ENCODE peak calls at places on chromosomes 16 and 17, in ten cellular contexts. R is MM.1S; G is GM06990; U is fibroblast of lung; F is colonic mucosa; P is fibroblast of mammary gland; A is HFFc6; L is CD4-positive, alpha-beta T cell; D is A549; X is nephron progenitor cell. I is an unnamed sample.

GRCh38 chr17:61405686-61406542 is 6.3 kb downstream of the TBX2 start:
- DNase-seq in R (no peak), G (no peak), U (peak; percentile 52), F (no peak), P (no peak), A (no peak), L (no peak), D (no peak), X (no peak), I (no peak)

GRCh38 chr16:66668777-66669444 is 27.6 kb downstream of the CMTM4 start:
- DNase-seq in R (no peak), G (no peak), U (no peak), F (no peak), P (peak; percentile 88), A (peak; percentile 70), L (no peak), D (no peak), X (no peak), I (no peak)

GRCh38 chr16:30491744-30492308 is 19.3 kb downstream of the ITGAL start:
- DNase-seq in R (no peak), G (no peak), U (peak; percentile 79), F (no peak), P (peak; percentile 80), A (peak; percentile 76), L (no peak), D (peak; percentile 80), X (no peak), I (peak; percentile 50)

GRCh38 chr17:69358688-69359596 is 32.0 kb upstream of the ABCA5 start:
- DNase-seq in R (peak; percentile 59), G (peak; percentile 9), U (no peak), F (no peak), P (no peak), A (no peak), L (no peak), D (peak; percentile 29), X (peak; percentile 10), I (peak; percentile 28)

GRCh38 chr16:10501016-10501607 is 79.3 kb downstream of the EMP2 start:
- DNase-seq in R (no peak), G (peak; percentile 29), U (no peak), F (no peak), P (no peak), A (no peak), L (no peak), D (no peak), X (no peak), I (no peak)

GRCh38 chr17:75130632-75131277 is 787 bp downstream of the NT5C start:
- DNase-seq in R (no peak), G (peak; percentile 62), U (peak; percentile 60), F (peak; percentile 60), P (peak; percentile 52), A (peak; percentile 31), L (no peak), D (peak; percentile 86), X (peak; percentile 67), I (peak; percentile 61)

GRCh38 chr16:46826618-46827017 is 4.4 kb downstream of the C16orf87 start:
- DNase-seq in R (no peak), G (no peak), U (peak; percentile 71), F (no peak), P (no peak), A (peak; percentile 4), L (no peak), D (no peak), X (no peak), I (no peak)

GRCh38 chr17:12395733-12396354 is 269.8 kb upstream of the MYOCD start:
- DNase-seq in R (no peak), G (no peak), U (no peak), F (peak; percentile 23), P (peak; percentile 42), A (peak; percentile 13), L (no peak), D (peak; percentile 61), X (peak; percentile 31), I (peak; percentile 6)

GRCh38 chr17:82399601-82400101 is 18.5 kb upstream of the HEXD start:
- DNase-seq in R (no peak), G (no peak), U (no peak), F (no peak), P (peak; percentile 66), A (no peak), L (no peak), D (no peak), X (no peak), I (no peak)

GRCh38 chr17:80696456-80696855 is 151.8 kb downstream of the RPTOR start:
- DNase-seq in R (no peak), G (no peak), U (no peak), F (no peak), P (no peak), A (no peak), L (no peak), D (no peak), X (no peak), I (no peak)

GRCh38 chr16:74199842-74200124 is 96.8 kb upstream of the PSMD7 start:
- DNase-seq in R (no peak), G (no peak), U (no peak), F (no peak), P (no peak), A (no peak), L (no peak), D (no peak), X (no peak), I (no peak)

GRCh38 chr16:74201561-74201960 is 95.1 kb upstream of the PSMD7 start:
- DNase-seq in R (no peak), G (no peak), U (no peak), F (no peak), P (peak; percentile 16), A (no peak), L (no peak), D (no peak), X (no peak), I (no peak)

DNA sequence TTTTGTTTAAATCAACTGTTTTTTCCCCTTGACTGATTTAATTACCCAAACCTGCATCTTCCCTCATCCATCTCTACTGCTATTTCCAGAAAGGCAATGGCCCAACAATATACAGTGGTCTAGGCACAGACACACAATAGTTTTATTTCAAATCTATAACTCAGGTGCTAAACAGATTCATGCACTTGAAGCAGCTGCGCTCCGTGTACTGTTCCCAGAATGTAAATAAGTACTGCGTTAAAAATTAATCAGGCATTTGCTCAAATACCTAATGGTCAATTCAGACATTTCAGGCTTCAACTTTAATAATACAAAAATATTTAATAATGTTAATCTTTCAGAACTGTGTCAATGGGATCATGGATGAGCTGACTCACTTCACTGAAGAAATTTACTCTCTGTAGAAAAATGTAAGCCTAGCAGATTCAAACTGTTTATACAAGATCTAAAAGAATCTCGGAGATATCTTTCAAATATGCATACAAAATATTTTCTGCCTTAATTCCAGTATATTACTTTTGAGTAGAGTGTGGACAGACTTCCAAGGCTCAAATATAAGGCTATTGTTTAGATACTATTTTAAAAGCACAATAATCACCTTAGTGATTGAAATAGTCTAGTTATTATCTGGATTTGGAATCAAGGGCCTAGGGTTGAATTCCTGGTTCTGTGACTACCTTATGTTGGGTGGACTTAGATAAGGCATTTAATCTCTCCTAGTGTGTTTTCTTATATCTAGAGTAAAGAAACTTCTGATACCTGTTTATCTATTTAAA is 97.4 kb upstream of the PSMD7 start:
- DNase-seq in R (no peak), G (no peak), U (no peak), F (no peak), P (no peak), A (no peak), L (no peak), D (no peak), X (no peak), I (no peak)
- TF ChIP-seq CTCF in R (no peak), G (no peak), U (no peak), F (no peak), P (no peak), A (no peak), L (no peak), D (no peak), X (no peak), I (no peak)

GRCh38 chr17:77374170-77374936 is 233.6 kb downstream of the SEC14L1 start:
- DNase-seq in R (no peak), G (peak; percentile 48), U (peak; percentile 93), F (peak; percentile 71), P (peak; percentile 82), A (peak; percentile 83), L (peak; percentile 63), D (no peak), X (peak; percentile 83), I (no peak)
- TF ChIP-seq CTCF in R (no peak), G (no peak), U (peak; percentile 36), F (no peak), P (peak; percentile 28), A (peak; percentile 64), L (peak; percentile 59), D (no peak), X (no peak), I (no peak)

GRCh38 chr17:48791128-48792032 is 25.6 kb downstream of the TTLL6 start:
- DNase-seq in R (peak; percentile 34), G (peak; percentile 51), U (peak; percentile 85), F (peak; percentile 95), P (peak; percentile 80), A (peak; percentile 76), L (no peak), D (peak; percentile 92), X (peak; percentile 80), I (peak; percentile 95)
- TF ChIP-seq CTCF in R (peak; percentile 74), G (peak; percentile 75), U (peak; percentile 83), F (peak; percentile 65), P (peak; percentile 85), A (peak; percentile 89), L (no peak), D (peak; percentile 96), X (peak; percentile 73), I (peak; percentile 82)

GRCh38 chr16:88626646-88627045 is 11.7 kb upstream of the IL17C start:
- DNase-seq in R (no peak), G (no peak), U (no peak), F (no peak), P (no peak), A (no peak), L (no peak), D (no peak), X (no peak), I (no peak)

GRCh38 chr16:88630433-88630832 is 7.9 kb upstream of the IL17C start:
- DNase-seq in R (no peak), G (no peak), U (no peak), F (no peak), P (no peak), A (no peak), L (no peak), D (no peak), X (no peak), I (no peak)

GRCh38 chr16:88627531-88628411 is 10.6 kb upstream of the IL17C start:
- DNase-seq in R (no peak), G (no peak), U (no peak), F (no peak), P (no peak), A (no peak), L (no peak), D (no peak), X (no peak), I (no peak)

GRCh38 chr16:88629835-88630234 is 8.5 kb upstream of the IL17C start:
- DNase-seq in R (no peak), G (no peak), U (no peak), F (no peak), P (no peak), A (no peak), L (no peak), D (no peak), X (no peak), I (no peak)

DNA sequence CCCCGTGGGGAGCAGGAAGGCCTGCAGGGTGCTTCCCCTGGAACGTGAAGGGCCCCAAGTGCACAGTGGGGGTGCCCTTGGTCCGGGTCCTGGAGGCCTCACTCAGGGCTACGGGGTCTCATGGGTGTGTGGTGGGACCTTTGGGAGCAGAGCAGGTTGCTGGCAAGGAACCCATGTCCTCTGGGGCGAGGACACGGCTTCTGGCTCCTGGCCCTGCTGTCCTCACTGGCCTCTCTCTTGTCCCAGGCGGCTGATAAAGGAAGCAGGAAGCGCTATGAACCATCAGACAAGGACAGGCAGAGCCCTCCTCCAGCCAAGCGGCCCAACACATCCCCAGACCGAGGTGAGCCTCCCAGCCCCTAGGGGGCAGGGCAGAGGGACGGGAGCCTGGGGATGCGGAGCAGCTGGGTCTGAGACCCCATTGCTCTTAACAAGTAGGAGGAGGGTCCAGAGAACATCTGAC is 9.8 kb upstream of the IL17C start:
- DNase-seq in R (no peak), G (no peak), U (no peak), F (no peak), P (no peak), A (no peak), L (no peak), D (peak; percentile 54), X (peak; percentile 45), I (no peak)
- TF ChIP-seq CTCF in R (peak; percentile 9), G (peak; percentile 39), U (no peak), F (no peak), P (peak; percentile 31), A (peak; percentile 61), L (peak; percentile 21), D (no peak), X (peak; percentile 44), I (peak; percentile 43)

I was measured in Calu3.